ENCODE peak calls at places on chromosomes 6 and 20, in ten cellular contexts. D is BE2C; R is esophagus squamous epithelium; U is CD8-positive, alpha-beta T cell; G is progenitor cell of endocrine pancreas; B is heart left ventricle; L is fibroblast of mammary gland; E is choroid plexus epithelial cell; H is SK-N-SH; A is right atrium auricular region. Q is an unnamed sample.

GRCh38 chr6:107704377-107705013 is 119.6 kb downstream of the SCML4 start:
- DNase-seq in A (no peak), L (peak), H (peak), E (peak), U (no peak), B (no peak), G (no peak), R (no peak), D (peak), Q (no peak)

GRCh38 chr20:42435230-42435629 is 754.5 kb downstream of the PTPRT start:
- DNase-seq in H (no peak), D (no peak), E (no peak), A (no peak), B (no peak), R (no peak), L (no peak), U (no peak), G (no peak), Q (no peak)

GRCh38 chr6:166087246-166087645 is 80.4 kb downstream of the TBXT start:
- DNase-seq in D (no peak), B (no peak), R (no peak), G (no peak), E (no peak), L (no peak), A (no peak), U (no peak), H (no peak), Q (no peak)

GRCh38 chr20:59994697-59995122 is 36.5 kb downstream of the CDH26 start:
- DNase-seq in U (no peak), E (peak), G (no peak), A (no peak), B (no peak), H (no peak), L (peak), R (no peak), D (no peak), Q (no peak)

GRCh38 chr6:34630040-34630439 is 66.5 kb downstream of the ILRUN start:
- DNase-seq in R (no peak), A (no peak), D (no peak), E (peak), G (no peak), U (no peak), L (peak), H (no peak), B (no peak), Q (no peak)

GRCh38 chr6:99416226-99416625 is 8.9 kb downstream of the PNISR start:
- DNase-seq in A (no peak), B (no peak), L (no peak), G (no peak), U (no peak), D (no peak), E (no peak), H (no peak), R (no peak), Q (no peak)

GRCh38 chr6:2245954-2246863 is 804 bp upstream of the GMDS start:
- DNase-seq in L (peak), R (peak), E (peak), A (peak), B (peak), D (peak), U (no peak), G (peak), H (peak), Q (no peak)

GRCh38 chr20:40945754-40946451 is 82.7 kb upstream of the TOP1 start:
- DNase-seq in D (peak), E (peak), U (no peak), A (no peak), B (no peak), L (peak), H (peak), G (peak), R (no peak), Q (peak)

GRCh38 chr6:44439270-44440045 is 52.0 kb downstream of the CDC5L start:
- DNase-seq in A (no peak), R (no peak), D (no peak), E (peak), B (no peak), H (no peak), G (no peak), U (no peak), L (peak), Q (no peak)

GRCh38 chr20:49938173-49939163 is 2.3 kb downstream of the RNF114 start:
- DNase-seq in A (peak), L (peak), U (no peak), D (peak), E (peak), H (peak), R (no peak), B (no peak), G (no peak), Q (no peak)

GRCh38 chr20:49646126-49646525 is 67.6 kb downstream of the B4GALT5 start:
- DNase-seq in H (no peak), L (peak), U (no peak), D (no peak), A (no peak), E (peak), R (no peak), B (no peak), G (no peak), Q (no peak)

GRCh38 chr6:169166896-169167580 is 86.6 kb downstream of the THBS2 start:
- DNase-seq in D (no peak), U (no peak), A (no peak), L (no peak), B (no peak), R (no peak), G (no peak), E (no peak), H (peak), Q (no peak)

GRCh38 chr20:20134941-20135572 is 82.7 kb downstream of the CFAP61 start:
- DNase-seq in R (no peak), E (no peak), H (no peak), B (no peak), G (no peak), A (no peak), D (no peak), U (no peak), L (no peak), Q (no peak)

GRCh38 chr6:132961610-132962009 is 147.2 kb downstream of the RPS12 start:
- DNase-seq in B (no peak), G (no peak), H (no peak), E (no peak), D (no peak), U (no peak), R (no peak), A (no peak), L (no peak), Q (no peak)

GRCh38 chr6:33761922-33762629 is 15.4 kb upstream of the IP6K3 start:
- DNase-seq in A (no peak), G (peak), R (no peak), U (no peak), D (peak), L (peak), E (no peak), H (peak), B (peak), Q (peak)

GRCh38 chr6:81547149-81547548 is 205.3 kb downstream of the TENT5A start:
- DNase-seq in R (no peak), D (no peak), G (no peak), B (no peak), E (no peak), H (no peak), A (no peak), L (no peak), U (no peak), Q (no peak)

GRCh38 chr6:3489032-3489757 is 32.3 kb upstream of the SLC22A23 start:
- DNase-seq in H (no peak), E (no peak), D (no peak), L (peak), A (no peak), B (no peak), G (no peak), U (no peak), R (no peak), Q (no peak)

GRCh38 chr20:54680872-54681297 is 205.5 kb downstream of the DOK5 start:
- DNase-seq in L (peak), H (peak), R (no peak), G (no peak), U (no peak), E (peak), D (peak), B (no peak), A (no peak), Q (peak)

GRCh38 chr20:32227744-32228688 is 20.3 kb downstream of the POFUT1 start:
- DNase-seq in G (no peak), D (no peak), A (no peak), H (no peak), E (no peak), R (no peak), B (peak), L (no peak), U (no peak), Q (no peak)

GRCh38 chr6:63802606-63803206 is 167.1 kb downstream of the PHF3 start:
- DNase-seq in B (no peak), D (peak), R (no peak), H (peak), U (no peak), G (no peak), A (no peak), E (peak), L (peak), Q (no peak)

GRCh38 chr6:2790588-2790987 is 25.4 kb downstream of the WRNIP1 start:
- DNase-seq in H (no peak), E (peak), A (no peak), G (no peak), B (no peak), L (peak), R (no peak), U (no peak), D (no peak), Q (peak)

GRCh38 chr6:43147289-43147688 is 23.8 kb upstream of the SRF start:
- DNase-seq in E (no peak), B (no peak), G (no peak), L (no peak), H (no peak), R (no peak), D (no peak), A (no peak), U (no peak), Q (no peak)

GRCh38 chr6:52089758-52090348 is 2.4 kb upstream of the PKHD1 start:
- DNase-seq in A (no peak), G (no peak), L (peak), R (no peak), B (no peak), U (no peak), E (no peak), H (no peak), D (no peak), Q (no peak)

GRCh38 chr6:160102956-160103824 is 18.4 kb upstream of the SLC22A1 start:
- DNase-seq in U (no peak), R (no peak), E (peak), D (peak), A (no peak), G (no peak), H (peak), B (no peak), L (peak), Q (peak)

DNA sequence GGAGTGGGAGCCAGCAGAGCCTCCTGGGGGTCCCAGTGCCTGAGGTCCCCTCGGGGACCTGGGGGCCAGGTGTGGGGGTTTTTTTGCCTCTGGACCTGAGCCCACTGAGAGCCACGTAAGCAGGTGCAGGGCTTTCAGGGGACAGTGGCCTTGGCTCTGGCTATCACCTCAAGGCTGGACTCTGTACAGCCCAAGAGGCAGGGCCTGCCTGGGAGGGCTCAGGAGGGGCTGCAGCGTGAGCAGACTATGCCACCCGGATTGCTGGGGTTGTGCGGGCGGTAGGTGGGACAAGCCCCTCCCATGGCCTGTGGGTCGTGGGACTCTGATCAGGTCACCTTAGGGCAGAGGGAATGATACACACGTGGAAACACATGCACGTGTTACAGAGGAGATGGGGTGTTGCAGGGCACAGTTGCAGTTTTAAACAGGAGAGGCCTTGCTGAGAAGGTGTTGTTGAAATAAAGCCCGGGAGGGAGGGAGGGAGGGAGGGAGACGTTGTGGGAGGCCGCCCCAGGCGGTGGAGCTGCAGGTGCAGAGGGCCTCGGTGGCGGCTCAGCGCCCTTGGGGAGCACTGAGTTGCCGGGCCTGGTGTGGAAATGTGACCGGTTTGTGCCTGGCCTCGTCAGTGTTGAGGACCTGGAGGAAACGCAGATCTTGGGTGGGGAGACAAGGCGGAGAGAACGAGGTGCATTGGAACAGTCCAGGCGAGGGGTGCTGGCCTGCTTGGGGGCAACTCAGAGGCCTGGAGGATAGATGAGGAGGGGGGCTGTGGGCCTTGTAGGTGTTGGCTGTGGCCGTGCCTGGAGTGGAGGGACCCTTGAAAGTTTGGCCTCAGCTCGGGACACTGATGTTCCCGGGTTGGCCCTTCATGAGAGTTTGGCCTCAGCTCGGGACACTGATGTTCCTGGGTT is 2.3 kb downstream of the TCEA2 start:
- DNase-seq in U (no peak), D (no peak), A (no peak), G (no peak), R (no peak), B (no peak), L (no peak), E (no peak), H (no peak), Q (no peak)
- TF ChIP-seq CTCF in U (no peak), D (no peak), A (no peak), G (no peak), R (no peak), B (no peak), L (no peak), E (no peak), H (no peak), Q (no peak)

GRCh38 chr6:38179300-38179699 is 359.8 kb downstream of the ZFAND3 start:
- DNase-seq in G (no peak), H (no peak), L (no peak), E (no peak), R (no peak), B (peak), U (no peak), A (no peak), D (no peak), Q (no peak)
- TF ChIP-seq CTCF in G (no peak), H (no peak), L (no peak), E (peak), R (no peak), B (no peak), U (no peak), A (no peak), D (peak), Q (no peak)

GRCh38 chr6:12957321-12958051 is 240.9 kb downstream of the PHACTR1 start:
- DNase-seq in D (no peak), B (peak), H (peak), G (no peak), A (peak), R (no peak), U (no peak), L (peak), E (peak), Q (peak)
- TF ChIP-seq CTCF in D (no peak), B (peak), H (no peak), G (no peak), A (no peak), R (no peak), U (no peak), L (no peak), E (peak), Q (no peak)

GRCh38 chr6:122184260-122184934 is 215.1 kb upstream of the HSF2 start:
- DNase-seq in L (peak), A (no peak), G (no peak), E (peak), U (no peak), H (peak), R (no peak), B (no peak), D (no peak), Q (no peak)
- TF ChIP-seq CTCF in L (peak), A (no peak), G (peak), E (peak), U (no peak), H (peak), R (peak), B (peak), D (peak), Q (no peak)

GRCh38 chr6:27684264-27685211 is 211.6 kb upstream of the ZNF184 start:
- DNase-seq in E (peak), B (no peak), D (peak), H (peak), G (no peak), L (peak), R (no peak), A (no peak), U (no peak), Q (peak)

GRCh38 chr6:27688014-27688586 is 215.2 kb upstream of the ZNF184 start:
- DNase-seq in D (peak), G (peak), E (peak), H (peak), R (no peak), B (peak), L (peak), A (peak), U (peak), Q (peak)

GRCh38 chr6:27685278-27685677 is 212.4 kb upstream of the ZNF184 start:
- DNase-seq in U (no peak), B (no peak), R (no peak), D (no peak), H (no peak), G (no peak), L (no peak), E (no peak), A (no peak), Q (no peak)

GRCh38 chr6:27687154-27688013 is 214.5 kb upstream of the ZNF184 start:
- DNase-seq in E (peak), R (no peak), U (peak), B (peak), A (peak), L (peak), G (peak), H (peak), D (peak), Q (peak)
- TF ChIP-seq CTCF in E (peak), R (peak), U (peak), B (peak), A (no peak), L (peak), G (peak), H (peak), D (peak), Q (peak)

GRCh38 chr20:2237059-2237458 is 58.7 kb upstream of the TGM3 start:
- DNase-seq in L (peak), U (no peak), B (no peak), A (peak), D (no peak), G (no peak), E (peak), H (no peak), R (no peak), Q (no peak)
- TF ChIP-seq CTCF in L (peak), U (no peak), B (peak), A (no peak), D (no peak), G (no peak), E (no peak), H (no peak), R (peak), Q (no peak)

GRCh38 chr6:148959008-148959407 is 212.2 kb downstream of the UST start:
- DNase-seq in L (peak), D (no peak), U (no peak), H (no peak), E (no peak), A (no peak), R (no peak), B (no peak), G (no peak), Q (no peak)
- TF ChIP-seq CTCF in L (no peak), D (no peak), U (no peak), H (peak), E (no peak), A (no peak), R (no peak), B (peak), G (no peak), Q (no peak)

DNA sequence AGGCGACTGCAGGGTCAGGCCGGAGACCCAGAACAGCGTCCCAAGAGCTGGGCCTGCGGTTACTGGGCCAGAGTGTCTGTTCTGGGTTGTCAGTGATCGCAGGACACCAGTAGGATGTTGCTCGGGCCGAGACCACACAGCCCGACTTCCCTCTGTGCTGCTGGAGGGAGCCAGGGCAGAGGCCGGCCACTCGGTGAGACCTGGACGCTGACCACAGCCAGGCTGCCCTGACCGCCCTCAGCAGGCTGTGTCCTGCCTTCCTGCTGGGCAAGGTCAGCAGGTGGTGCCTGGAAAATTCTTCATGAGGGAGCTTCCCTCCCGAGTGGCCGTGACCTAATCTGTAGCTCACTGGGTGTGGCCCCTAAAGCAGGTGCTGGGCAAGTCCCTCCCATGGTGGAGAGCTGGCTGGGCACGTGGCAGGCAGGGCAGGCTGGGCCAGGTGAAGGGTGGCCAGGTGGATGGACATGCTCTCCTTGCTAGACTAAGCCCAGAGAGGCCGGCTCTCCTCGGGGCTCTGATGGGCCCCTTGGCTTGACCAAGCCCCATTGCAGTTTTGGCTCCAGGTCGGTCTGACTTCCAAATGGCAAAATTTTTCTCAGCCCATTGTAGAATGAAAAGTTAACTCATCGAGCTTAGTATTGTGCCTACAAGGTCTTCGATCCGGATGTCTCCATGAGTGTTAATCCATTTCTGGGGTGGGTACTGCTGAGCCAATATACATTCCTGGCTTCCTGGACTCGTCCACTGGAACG is 1.9 kb downstream of the SLCO4A1 start:
- DNase-seq in G (no peak), A (no peak), E (no peak), D (no peak), L (no peak), B (no peak), H (no peak), U (no peak), R (no peak), Q (no peak)
- TF ChIP-seq CTCF in G (no peak), A (no peak), E (no peak), D (no peak), L (no peak), B (no peak), H (no peak), U (no peak), R (no peak), Q (no peak)

GRCh38 chr6:96468681-96469224 is 52.9 kb upstream of the UFL1 start:
- DNase-seq in B (no peak), H (no peak), A (no peak), D (no peak), G (no peak), L (no peak), R (no peak), U (no peak), E (peak), Q (no peak)
- TF ChIP-seq CTCF in B (peak), H (peak), A (no peak), D (peak), G (peak), L (no peak), R (no peak), U (no peak), E (no peak), Q (peak)